ENCODE peak calls at places on chromosomes 16 and 17, in four cellular contexts. E is HuH-7.5, K is AG08396, Z is mucosa of gallbladder. P is an unnamed sample.

GRCh38 chr16:46775214-46775613 is 27.1 kb upstream of the MYLK3 start:
- DNase-seq in E (no peak), K (no peak), Z (no peak), P (no peak)

GRCh38 chr17:31444026-31444425 is 52.6 kb downstream of the RAB11FIP4 start:
- DNase-seq in E (no peak), K (peak), Z (no peak), P (no peak)

GRCh38 chr16:83906690-83907089 is 7.8 kb downstream of the MLYCD start:
- DNase-seq in E (no peak), K (no peak), Z (no peak), P (peak)

GRCh38 chr16:87201052-87201451 is 116.1 kb downstream of the C16orf95 start:
- DNase-seq in E (no peak), K (peak), Z (peak), P (peak)

GRCh38 chr17:74750327-74751069 is 2.1 kb downstream of the NHERF1 start:
- DNase-seq in E (peak), K (no peak), Z (peak), P (peak)

GRCh38 chr17:222172-222571 is 40.7 kb upstream of the DOC2B start:
- DNase-seq in E (no peak), K (no peak), Z (no peak), P (no peak)

GRCh38 chr17:338442-339192 is 14.0 kb downstream of the RPH3AL start:
- DNase-seq in E (peak), K (no peak), Z (no peak), P (peak)

GRCh38 chr17:82615084-82616020 is 32.9 kb downstream of the WDR45B start:
- DNase-seq in E (no peak), K (no peak), Z (no peak), P (no peak)

GRCh38 chr17:74295625-74296547 is 21.9 kb downstream of the DNAI2 start:
- DNase-seq in E (no peak), K (no peak), Z (no peak), P (peak)

GRCh38 chr17:40846515-40847155 is 20.4 kb downstream of the KRT12 start:
- DNase-seq in E (no peak), K (no peak), Z (no peak), P (no peak)

GRCh38 chr17:17572010-17572785 is 19.3 kb downstream of the PEMT start:
- DNase-seq in E (no peak), K (no peak), Z (no peak), P (no peak)

GRCh38 chr17:78924481-78925151 is 571 bp downstream of the TIMP2 start:
- DNase-seq in E (no peak), K (peak), Z (no peak), P (peak)

GRCh38 chr17:72407336-72408121 is 286.7 kb downstream of the SOX9 start:
- DNase-seq in E (no peak), K (peak), Z (peak), P (peak)

GRCh38 chr16:66511615-66512500 is 38.1 kb downstream of the TK2 start:
- DNase-seq in E (no peak), K (peak), Z (peak), P (no peak)

GRCh38 chr16:3659200-3659599 is 4.7 kb downstream of the DNASE1 start:
- DNase-seq in E (no peak), K (no peak), Z (no peak), P (no peak)

GRCh38 chr17:6162892-6163291 is 92.7 kb downstream of the WSCD1 start:
- DNase-seq in E (no peak), K (no peak), Z (no peak), P (no peak)

GRCh38 chr16:35174006-35174405 is 1714.6 kb downstream of the TP53TG3F start:
- DNase-seq in E (no peak), K (no peak), Z (no peak), P (no peak)

P was measured in hepatocyte.